ENCODE peak calls at places on chromosomes 3 and 15, in four cellular contexts. Y is uterus, C is Daoy, O is colonic mucosa. P is an unnamed sample.

GRCh38 chr15:90103669-90104329 is 1.5 kb upstream of the IDH2 start:
- DNase-seq in Y (no peak), C (no peak), O (peak; percentile 60), P (no peak)

GRCh38 chr3:31226331-31226730 is 306.4 kb upstream of the STT3B start:
- DNase-seq in Y (no peak), C (no peak), O (no peak), P (no peak)

GRCh38 chr3:71565976-71566375 is 17.6 kb downstream of the FOXP1 start:
- DNase-seq in Y (no peak), C (no peak), O (no peak), P (no peak)

GRCh38 chr3:177228601-177229190 is 31.4 kb upstream of the TBL1XR1 start:
- DNase-seq in Y (no peak), C (no peak), O (no peak), P (no peak)

GRCh38 chr15:70447511-70447910 is 315.8 kb downstream of the UACA start:
- DNase-seq in Y (no peak), C (no peak), O (no peak), P (no peak)

GRCh38 chr3:178397836-178398235 is 138.4 kb upstream of the KCNMB2 start:
- DNase-seq in Y (no peak), C (no peak), O (no peak), P (no peak)

GRCh38 chr15:27902680-27903385 is 196.3 kb downstream of the OCA2 start:
- DNase-seq in Y (no peak), C (no peak), O (no peak), P (no peak)

GRCh38 chr15:37059051-37059450 is 41.3 kb downstream of the MEIS2 start:
- DNase-seq in Y (no peak), C (no peak), O (no peak), P (no peak)

GRCh38 chr15:96124436-96124835 is 206.1 kb upstream of the NR2F2 start:
- DNase-seq in Y (no peak), C (no peak), O (no peak), P (no peak)

GRCh38 chr15:88202231-88202630 is 54.3 kb downstream of the NTRK3 start:
- DNase-seq in Y (no peak), C (peak; percentile 28), O (no peak), P (no peak)

GRCh38 chr3:195081242-195081963 is 189.6 kb downstream of the XXYLT1 start:
- DNase-seq in Y (no peak), C (peak; percentile 62), O (no peak), P (no peak)

GRCh38 chr15:39153718-39154117 is 427.2 kb upstream of the THBS1 start:
- DNase-seq in Y (no peak), C (peak; percentile 45), O (peak; percentile 28), P (no peak)

GRCh38 chr3:115062009-115062408 is 85.1 kb downstream of the ZBTB20 start:
- DNase-seq in Y (no peak), C (no peak), O (no peak), P (no peak)

GRCh38 chr3:39937874-39938273 is 128.5 kb downstream of the MYRIP start:
- DNase-seq in Y (no peak), C (no peak), O (no peak), P (no peak)

GRCh38 chr15:45126535-45127158 is 3.0 kb downstream of the DUOXA1 start:
- DNase-seq in Y (no peak), C (no peak), O (peak; percentile 45), P (no peak)

GRCh38 chr15:65212097-65212496 is 824 bp upstream of the CILP start:
- DNase-seq in Y (no peak), C (peak; percentile 16), O (no peak), P (no peak)

GRCh38 chr3:187943677-187944390 is 198.6 kb upstream of the BCL6 start:
- DNase-seq in Y (no peak), C (no peak), O (no peak), P (no peak)

GRCh38 chr15:60704129-60704528 is 225.2 kb upstream of the ICE2 start:
- DNase-seq in Y (no peak), C (no peak), O (no peak), P (no peak)

GRCh38 chr3:149277338-149277813 is 55.7 kb upstream of the CP start:
- DNase-seq in Y (no peak), C (peak; percentile 86), O (peak; percentile 45), P (no peak)

GRCh38 chr15:55669226-55669625 is 73.7 kb downstream of the PRTG start:
- DNase-seq in Y (no peak), C (no peak), O (no peak), P (no peak)

GRCh38 chr3:56753206-56753605 is 48.5 kb downstream of the ARHGEF3 start:
- DNase-seq in Y (no peak), C (peak; percentile 7), O (no peak), P (no peak)

GRCh38 chr3:16290007-16290826 is 25.2 kb downstream of the OXNAD1 start:
- DNase-seq in Y (peak; percentile 67), C (peak; percentile 36), O (peak; percentile 65), P (no peak)

GRCh38 chr3:69951616-69952015 is 47.9 kb upstream of the SAMMSON start:
- DNase-seq in Y (no peak), C (no peak), O (no peak), P (no peak)

GRCh38 chr3:35867782-35868181 is 228.5 kb downstream of the ARPP21 start:
- DNase-seq in Y (no peak), C (no peak), O (no peak), P (no peak)

GRCh38 chr3:136120373-136121348 is 75.5 kb downstream of the MSL2 start:
- DNase-seq in Y (no peak), C (no peak), O (no peak), P (no peak)

GRCh38 chr3:13025090-13025489 is 48.1 kb downstream of the IQSEC1 start:
- DNase-seq in Y (no peak), C (peak; percentile 83), O (no peak), P (peak; percentile 81)